ENCODE peak calls at places on chromosomes 12 and 14, in eight cellular contexts. X, Z, E, J, P, N, V and M are unnamed samples.
A peak's percentile ranks its signal among the peaks of the same experiment; 100 is the strongest.

GRCh38 chr12:54419088-54419887 is at the start of gene ITGA5:
- DNase-seq in P (peak; percentile 76), X (no peak), Z (peak; percentile 86), V (peak; percentile 77), N (no peak), E (peak; percentile 66), J (no peak), M (no peak)

GRCh38 chr14:83463500-83464098 is 1929.9 kb upstream of the SEL1L start:
- DNase-seq in V (peak; percentile 62), X (peak; percentile 7), Z (peak; percentile 82), J (no peak), P (no peak), N (no peak), E (peak; percentile 7), M (peak; percentile 51)

GRCh38 chr12:79451365-79451764 is 239.4 kb downstream of the PAWR start:
- DNase-seq in X (no peak), N (no peak), V (peak; percentile 20), E (no peak), P (no peak), Z (peak; percentile 21), J (no peak), M (no peak)

GRCh38 chr14:41037388-41037787 is 569.3 kb upstream of the LRFN5 start:
- DNase-seq in P (no peak), Z (no peak), N (no peak), J (no peak), E (no peak), V (no peak), X (no peak), M (no peak)

GRCh38 chr12:12527820-12528296 is 34.8 kb downstream of the DUSP16 start:
- DNase-seq in E (no peak), N (no peak), X (no peak), Z (no peak), J (no peak), P (no peak), V (no peak), M (no peak)

GRCh38 chr14:69547701-69548348 is 26.8 kb downstream of the CCDC177 start:
- DNase-seq in N (no peak), P (no peak), J (no peak), V (peak; percentile 21), Z (no peak), E (peak; percentile 63), X (peak; percentile 29), M (peak; percentile 86)

GRCh38 chr12:105214670-105215375 is 21.2 kb downstream of the APPL2 start:
- DNase-seq in N (no peak), Z (peak; percentile 93), X (no peak), J (no peak), P (no peak), E (no peak), V (no peak), M (no peak)

GRCh38 chr12:84814664-84815245 is 97.8 kb downstream of the SLC6A15 start:
- DNase-seq in P (peak; percentile 77), J (no peak), E (no peak), V (peak; percentile 85), N (no peak), X (no peak), Z (no peak), M (no peak)

GRCh38 chr14:67817750-67818438 is 1.5 kb upstream of the ZFYVE26 start:
- DNase-seq in J (no peak), X (peak; percentile 67), E (no peak), Z (no peak), P (no peak), V (no peak), N (no peak), M (no peak)

GRCh38 chr12:109053382-109054123 is 1.2 kb downstream of the USP30 start:
- DNase-seq in X (peak; percentile 4), P (no peak), V (peak; percentile 5), Z (peak; percentile 0), E (peak; percentile 34), J (peak; percentile 34), N (no peak), M (no peak)

GRCh38 chr12:82955020-82955419 is 268.3 kb downstream of the TMTC2 start:
- DNase-seq in N (no peak), V (no peak), X (peak; percentile 38), E (no peak), J (no peak), P (peak; percentile 3), Z (peak; percentile 17), M (no peak)

GRCh38 chr12:127125607-127126259 is 1141.2 kb upstream of the TMEM132C start:
- DNase-seq in V (peak; percentile 91), X (no peak), J (no peak), E (peak; percentile 42), P (peak; percentile 70), N (no peak), Z (peak; percentile 98), M (no peak)

GRCh38 chr12:14993537-14994266 is 20.9 kb downstream of the PDE6H start:
- DNase-seq in X (no peak), P (peak; percentile 47), Z (no peak), N (no peak), J (no peak), E (peak; percentile 26), V (peak; percentile 55), M (no peak)

GRCh38 chr14:76937181-76938091 is 91.1 kb downstream of the IRF2BPL start:
- DNase-seq in V (peak; percentile 87), P (peak; percentile 88), E (no peak), N (no peak), Z (no peak), J (no peak), X (no peak), M (peak; percentile 83)